ENCODE peak calls at places on chromosomes 1 and 21, in eight cellular contexts. Y is small intestine; N is CD8-positive, alpha-beta memory T cell; C is RWPE2; U is A549; I is right cardiac atrium; T is heart left ventricle; A is pancreas. X is an unnamed sample. For H3K4me1, the result is how much of the 10 kb centered on the place peaks cover.

GRCh38 chr1:23039308-23039826 is 20.1 kb downstream of the KDM1A start:
- DNase-seq in U (no peak), I (no peak), Y (no peak), A (no peak), N (no peak), C (no peak), T (no peak), X (no peak)

GRCh38 chr1:119286587-119287181 is 81.9 kb upstream of the HAO2 start:
- DNase-seq in C (no peak), U (peak), T (no peak), Y (peak), I (no peak), N (no peak), A (no peak), X (peak)

GRCh38 chr1:116679828-116680628 is 12.5 kb upstream of the IGSF3 start:
- DNase-seq in C (no peak), U (no peak), A (no peak), Y (no peak), I (no peak), N (no peak), T (no peak), X (no peak)

GRCh38 chr1:197180252-197180878 is 33.9 kb upstream of the ASPM start:
- DNase-seq in U (peak), N (no peak), T (no peak), I (no peak), C (no peak), Y (peak), A (no peak), X (peak)

GRCh38 chr1:22503721-22504410 is 52.2 kb downstream of the ZBTB40 start:
- DNase-seq in I (no peak), N (no peak), T (no peak), C (no peak), A (no peak), U (no peak), Y (peak), X (peak)

GRCh38 chr1:154342836-154343472 is 17.6 kb downstream of the ATP8B2 start:
- DNase-seq in U (no peak), N (peak), C (no peak), Y (peak), I (peak), A (no peak), T (no peak), X (no peak)

GRCh38 chr21:43278359-43278758 is 109.6 kb downstream of the CRYAA start:
- DNase-seq in N (no peak), Y (peak), C (peak), A (no peak), U (no peak), T (peak), I (peak), X (no peak)

GRCh38 chr1:20725189-20726106 is 7.1 kb downstream of the SH2D5 start:
- DNase-seq in Y (no peak), C (no peak), I (no peak), N (no peak), U (no peak), T (no peak), A (peak), X (peak)

GRCh38 chr1:32538887-32539583 is at the start of gene ZBTB8A:
- DNase-seq in T (peak), N (no peak), I (peak), C (peak), U (peak), Y (peak), A (peak), X (peak)

GRCh38 chr1:204558467-204558866 is 42.3 kb downstream of the MDM4 start:
- DNase-seq in T (no peak), C (no peak), U (no peak), A (no peak), Y (no peak), N (no peak), I (no peak), X (no peak)

GRCh38 chr1:63621075-63621474 is 27.9 kb downstream of the PGM1 start:
- DNase-seq in I (no peak), N (no peak), U (no peak), T (peak), C (no peak), Y (no peak), A (no peak), X (no peak)

GRCh38 chr1:59701376-59701775 is 113.4 kb upstream of the HOOK1 start:
- DNase-seq in C (no peak), U (no peak), A (no peak), I (no peak), T (no peak), N (no peak), Y (no peak), X (peak)
- H3K4me1 ChIP-seq in C (under half), U (under half), A (under half), I (under half), T (under half), N (under half), Y (under half), X (half or more)

GRCh38 chr1:10774615-10775310 is 21.7 kb downstream of the CASZ1 start:
- DNase-seq in T (no peak), N (no peak), A (no peak), C (no peak), Y (no peak), I (no peak), U (no peak), X (no peak)
- H3K4me1 ChIP-seq in T (half or more), N (under half), A (under half), C (under half), Y (under half), I (under half), U (under half), X (under half)

GRCh38 chr1:155976062-155976912 is 2.1 kb downstream of the ARHGEF2 start:
- DNase-seq in I (peak), U (peak), N (peak), T (peak), C (no peak), Y (no peak), A (no peak), X (peak)
- H3K4me1 ChIP-seq in I (under half), U (half or more), N (half or more), T (half or more), C (under half), Y (under half), A (under half), X (half or more)

DNA sequence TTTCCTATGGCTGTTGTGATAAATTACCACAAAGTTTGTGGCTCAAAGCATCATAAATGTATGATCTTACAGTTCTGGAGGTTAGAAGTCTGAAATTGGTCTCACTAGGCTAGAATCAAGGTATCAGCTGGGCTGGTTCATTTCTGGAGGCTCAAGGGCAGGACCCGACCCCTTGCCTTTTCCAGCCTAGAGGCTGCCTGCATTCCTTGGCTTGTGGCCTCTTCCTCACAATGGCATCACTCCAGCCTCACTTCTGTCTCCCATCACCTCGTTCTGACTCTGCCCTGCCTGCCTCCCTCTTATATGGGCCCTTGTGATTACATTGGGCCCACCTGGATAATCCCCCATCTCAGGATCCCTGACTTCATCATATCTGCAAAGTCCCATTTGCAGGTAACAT is 8.0 kb downstream of the COQ8A start:
- DNase-seq in I (no peak), A (no peak), T (no peak), U (no peak), Y (no peak), N (no peak), C (no peak), X (no peak)
- H3K4me1 ChIP-seq in I (under half), A (under half), T (under half), U (under half), Y (under half), N (under half), C (under half), X (under half)

GRCh38 chr1:9300623-9301022 is 7.9 kb downstream of the SPSB1 start:
- DNase-seq in T (no peak), I (no peak), A (no peak), N (no peak), U (no peak), Y (no peak), C (no peak), X (no peak)
- H3K4me1 ChIP-seq in T (under half), I (under half), A (under half), N (under half), U (half or more), Y (under half), C (under half), X (half or more)

X was measured in adipocyte.